ENCODE peak calls at places on chromosomes 13 and 19, in ten cellular contexts. One of them, this sample, is unnamed.
A peak's percentile ranks its signal among the peaks of the same experiment; 100 is the strongest.

GRCh38 chr13:50208826-50209335 is 193.6 kb downstream of the KCNRG start:
- DNase-seq in activated gamma-delta T cell treated with Interleukin-2 at 50 U/mL for 16 hours: no peak
- DNase-seq in smooth muscle cell of the brain vasculature: peak; percentile 95
- DNase-seq in activated CD8-positive, alpha-beta memory T cell treated with anti-CD3 and anti-CD28 coated beads for 4 hours: no peak
- DNase-seq in adrenal gland: peak; percentile 65
- DNase-seq in HT1080: peak; percentile 77
- DNase-seq in LoVo: no peak
- DNase-seq in iPS-NIHi11: peak; percentile 62
- DNase-seq in WTC11: peak; percentile 45
- DNase-seq in osteocyte: peak; percentile 87
- DNase-seq in this sample: peak; percentile 77

GRCh38 chr19:8101311-8101710 is 48.1 kb downstream of the FBN3 start:
- DNase-seq in iPS-NIHi11: no peak
- DNase-seq in adrenal gland: no peak
- DNase-seq in HT1080: no peak
- DNase-seq in activated gamma-delta T cell treated with Interleukin-2 at 50 U/mL for 16 hours: no peak
- DNase-seq in WTC11: no peak
- DNase-seq in osteocyte: no peak
- DNase-seq in activated CD8-positive, alpha-beta memory T cell treated with anti-CD3 and anti-CD28 coated beads for 4 hours: no peak
- DNase-seq in smooth muscle cell of the brain vasculature: no peak
- DNase-seq in LoVo: no peak
- DNase-seq in this sample: no peak

GRCh38 chr13:97026759-97027555 is 32.7 kb upstream of the OXGR1 start:
- DNase-seq in activated CD8-positive, alpha-beta memory T cell treated with anti-CD3 and anti-CD28 coated beads for 4 hours: no peak
- DNase-seq in adrenal gland: no peak
- DNase-seq in LoVo: no peak
- DNase-seq in activated gamma-delta T cell treated with Interleukin-2 at 50 U/mL for 16 hours: no peak
- DNase-seq in iPS-NIHi11: no peak
- DNase-seq in osteocyte: no peak
- DNase-seq in smooth muscle cell of the brain vasculature: no peak
- DNase-seq in HT1080: no peak
- DNase-seq in WTC11: no peak
- DNase-seq in this sample: peak; percentile 83

GRCh38 chr13:24923305-24923640 is 159.3 kb downstream of the RNF17 start:
- DNase-seq in adrenal gland: no peak
- DNase-seq in HT1080: no peak
- DNase-seq in smooth muscle cell of the brain vasculature: peak; percentile 43
- DNase-seq in WTC11: no peak
- DNase-seq in activated gamma-delta T cell treated with Interleukin-2 at 50 U/mL for 16 hours: no peak
- DNase-seq in activated CD8-positive, alpha-beta memory T cell treated with anti-CD3 and anti-CD28 coated beads for 4 hours: no peak
- DNase-seq in osteocyte: no peak
- DNase-seq in iPS-NIHi11: no peak
- DNase-seq in LoVo: no peak
- DNase-seq in this sample: no peak

GRCh38 chr13:78598382-78598781 is 5.0 kb downstream of the POU4F1 start:
- DNase-seq in smooth muscle cell of the brain vasculature: no peak
- DNase-seq in WTC11: no peak
- DNase-seq in LoVo: no peak
- DNase-seq in osteocyte: no peak
- DNase-seq in adrenal gland: no peak
- DNase-seq in HT1080: no peak
- DNase-seq in activated gamma-delta T cell treated with Interleukin-2 at 50 U/mL for 16 hours: no peak
- DNase-seq in activated CD8-positive, alpha-beta memory T cell treated with anti-CD3 and anti-CD28 coated beads for 4 hours: no peak
- DNase-seq in iPS-NIHi11: no peak
- DNase-seq in this sample: no peak

GRCh38 chr13:113585828-113586355 is 1.3 kb downstream of the TFDP1 start:
- DNase-seq in osteocyte: peak; percentile 21
- DNase-seq in activated CD8-positive, alpha-beta memory T cell treated with anti-CD3 and anti-CD28 coated beads for 4 hours: no peak
- DNase-seq in activated gamma-delta T cell treated with Interleukin-2 at 50 U/mL for 16 hours: no peak
- DNase-seq in adrenal gland: no peak
- DNase-seq in HT1080: no peak
- DNase-seq in smooth muscle cell of the brain vasculature: no peak
- DNase-seq in iPS-NIHi11: no peak
- DNase-seq in WTC11: no peak
- DNase-seq in LoVo: no peak
- DNase-seq in this sample: no peak

GRCh38 chr13:48437381-48437780 is 24.5 kb upstream of the LPAR6 start:
- DNase-seq in iPS-NIHi11: no peak
- DNase-seq in HT1080: no peak
- DNase-seq in smooth muscle cell of the brain vasculature: peak; percentile 60
- DNase-seq in activated CD8-positive, alpha-beta memory T cell treated with anti-CD3 and anti-CD28 coated beads for 4 hours: no peak
- DNase-seq in activated gamma-delta T cell treated with Interleukin-2 at 50 U/mL for 16 hours: no peak
- DNase-seq in LoVo: no peak
- DNase-seq in adrenal gland: peak; percentile 79
- DNase-seq in osteocyte: no peak
- DNase-seq in WTC11: no peak
- DNase-seq in this sample: peak; percentile 82

GRCh38 chr13:27942972-27943371 is 23.2 kb downstream of the PDX1 start:
- DNase-seq in HT1080: no peak
- DNase-seq in adrenal gland: no peak
- DNase-seq in smooth muscle cell of the brain vasculature: no peak
- DNase-seq in activated CD8-positive, alpha-beta memory T cell treated with anti-CD3 and anti-CD28 coated beads for 4 hours: no peak
- DNase-seq in iPS-NIHi11: no peak
- DNase-seq in WTC11: no peak
- DNase-seq in LoVo: no peak
- DNase-seq in activated gamma-delta T cell treated with Interleukin-2 at 50 U/mL for 16 hours: no peak
- DNase-seq in osteocyte: no peak
- DNase-seq in this sample: no peak

GRCh38 chr13:110373617-110374016 is 66.5 kb downstream of the COL4A2 start:
- DNase-seq in activated gamma-delta T cell treated with Interleukin-2 at 50 U/mL for 16 hours: no peak
- DNase-seq in activated CD8-positive, alpha-beta memory T cell treated with anti-CD3 and anti-CD28 coated beads for 4 hours: no peak
- DNase-seq in iPS-NIHi11: no peak
- DNase-seq in adrenal gland: no peak
- DNase-seq in WTC11: no peak
- DNase-seq in LoVo: no peak
- DNase-seq in smooth muscle cell of the brain vasculature: no peak
- DNase-seq in HT1080: no peak
- DNase-seq in osteocyte: no peak
- DNase-seq in this sample: no peak

GRCh38 chr19:38388310-38389100 is at the start of gene SPRED3:
- DNase-seq in WTC11: peak; percentile 73
- DNase-seq in osteocyte: no peak
- DNase-seq in LoVo: no peak
- DNase-seq in iPS-NIHi11: peak; percentile 72
- DNase-seq in activated gamma-delta T cell treated with Interleukin-2 at 50 U/mL for 16 hours: no peak
- DNase-seq in HT1080: no peak
- DNase-seq in adrenal gland: no peak
- DNase-seq in activated CD8-positive, alpha-beta memory T cell treated with anti-CD3 and anti-CD28 coated beads for 4 hours: no peak
- DNase-seq in smooth muscle cell of the brain vasculature: no peak
- DNase-seq in this sample: no peak

GRCh38 chr13:95002968-95003813 is 290.8 kb upstream of the SOX21 start:
- DNase-seq in smooth muscle cell of the brain vasculature: no peak
- DNase-seq in LoVo: no peak
- DNase-seq in WTC11: peak; percentile 29
- DNase-seq in HT1080: no peak
- DNase-seq in adrenal gland: no peak
- DNase-seq in iPS-NIHi11: peak; percentile 42
- DNase-seq in osteocyte: no peak
- DNase-seq in activated gamma-delta T cell treated with Interleukin-2 at 50 U/mL for 16 hours: no peak
- DNase-seq in activated CD8-positive, alpha-beta memory T cell treated with anti-CD3 and anti-CD28 coated beads for 4 hours: no peak
- DNase-seq in this sample: no peak

GRCh38 chr19:51521357-51521756 is 10.1 kb downstream of the SIGLEC6 start:
- DNase-seq in HT1080: no peak
- DNase-seq in osteocyte: no peak
- DNase-seq in iPS-NIHi11: no peak
- DNase-seq in LoVo: no peak
- DNase-seq in WTC11: no peak
- DNase-seq in adrenal gland: no peak
- DNase-seq in smooth muscle cell of the brain vasculature: no peak
- DNase-seq in activated gamma-delta T cell treated with Interleukin-2 at 50 U/mL for 16 hours: no peak
- DNase-seq in activated CD8-positive, alpha-beta memory T cell treated with anti-CD3 and anti-CD28 coated beads for 4 hours: no peak
- DNase-seq in this sample: no peak

GRCh38 chr19:33157906-33158305 is 26.0 kb downstream of the WDR88 start:
- DNase-seq in LoVo: no peak
- DNase-seq in iPS-NIHi11: no peak
- DNase-seq in activated CD8-positive, alpha-beta memory T cell treated with anti-CD3 and anti-CD28 coated beads for 4 hours: no peak
- DNase-seq in WTC11: no peak
- DNase-seq in activated gamma-delta T cell treated with Interleukin-2 at 50 U/mL for 16 hours: no peak
- DNase-seq in HT1080: no peak
- DNase-seq in adrenal gland: no peak
- DNase-seq in osteocyte: no peak
- DNase-seq in smooth muscle cell of the brain vasculature: no peak
- DNase-seq in this sample: no peak

This sample was measured in endothelial cell of umbilical vein.